ENCODE peak calls at places on chromosomes 4 and X, in six cellular contexts. One of them, this sample, is unnamed.

GRCh38 chrX:15848576-15848975 is 6.0 kb downstream of the AP1S2 start:
- DNase-seq in GM12878: no peak
- DNase-seq in endothelial cell of umbilical vein: no peak
- DNase-seq in A549: no peak
- DNase-seq in HepG2: no peak
- DNase-seq in K562: no peak
- DNase-seq in this sample: no peak

GRCh38 chrX:129629837-129630236 is 24.9 kb downstream of the APLN start:
- DNase-seq in A549: no peak
- DNase-seq in K562: no peak
- DNase-seq in endothelial cell of umbilical vein: no peak
- DNase-seq in HepG2: no peak
- DNase-seq in GM12878: no peak
- DNase-seq in this sample: no peak

GRCh38 chr4:41155194-41155830 is 59.0 kb downstream of the APBB2 start:
- DNase-seq in A549: no peak
- DNase-seq in endothelial cell of umbilical vein: peak
- DNase-seq in GM12878: no peak
- DNase-seq in K562: no peak
- DNase-seq in HepG2: no peak
- DNase-seq in this sample: no peak

GRCh38 chrX:19702856-19703255 is 184.5 kb downstream of the SH3KBP1 start:
- DNase-seq in HepG2: no peak
- DNase-seq in endothelial cell of umbilical vein: no peak
- DNase-seq in GM12878: no peak
- DNase-seq in A549: no peak
- DNase-seq in K562: no peak
- DNase-seq in this sample: no peak

GRCh38 chr4:121669163-121669550 is 27.6 kb downstream of the ANXA5 start:
- DNase-seq in K562: no peak
- DNase-seq in A549: no peak
- DNase-seq in GM12878: no peak
- DNase-seq in HepG2: no peak
- DNase-seq in endothelial cell of umbilical vein: no peak
- DNase-seq in this sample: no peak

GRCh38 chr4:36281384-36282106 is at the start of gene DTHD1:
- DNase-seq in HepG2: no peak
- DNase-seq in A549: no peak
- DNase-seq in GM12878: no peak
- DNase-seq in endothelial cell of umbilical vein: no peak
- DNase-seq in K562: no peak
- DNase-seq in this sample: no peak

GRCh38 chrX:72110051-72110926 is 21.4 kb downstream of the RTL5 start:
- DNase-seq in endothelial cell of umbilical vein: no peak
- DNase-seq in K562: no peak
- DNase-seq in GM12878: no peak
- DNase-seq in HepG2: no peak
- DNase-seq in A549: no peak
- DNase-seq in this sample: peak

GRCh38 chr4:82648356-82648755 is 86.6 kb upstream of the TMEM150C start:
- DNase-seq in endothelial cell of umbilical vein: no peak
- DNase-seq in A549: no peak
- DNase-seq in HepG2: no peak
- DNase-seq in GM12878: no peak
- DNase-seq in K562: no peak
- DNase-seq in this sample: no peak

GRCh38 chrX:96837808-96838207 is 45.9 kb upstream of the RPA4 start:
- DNase-seq in endothelial cell of umbilical vein: no peak
- DNase-seq in GM12878: no peak
- DNase-seq in K562: no peak
- DNase-seq in HepG2: no peak
- DNase-seq in A549: no peak
- DNase-seq in this sample: no peak

GRCh38 chr4:132614682-132615081 is 534.4 kb upstream of the PCDH10 start:
- DNase-seq in endothelial cell of umbilical vein: peak
- DNase-seq in A549: no peak
- DNase-seq in K562: no peak
- DNase-seq in GM12878: no peak
- DNase-seq in HepG2: no peak
- DNase-seq in this sample: no peak

DNA sequence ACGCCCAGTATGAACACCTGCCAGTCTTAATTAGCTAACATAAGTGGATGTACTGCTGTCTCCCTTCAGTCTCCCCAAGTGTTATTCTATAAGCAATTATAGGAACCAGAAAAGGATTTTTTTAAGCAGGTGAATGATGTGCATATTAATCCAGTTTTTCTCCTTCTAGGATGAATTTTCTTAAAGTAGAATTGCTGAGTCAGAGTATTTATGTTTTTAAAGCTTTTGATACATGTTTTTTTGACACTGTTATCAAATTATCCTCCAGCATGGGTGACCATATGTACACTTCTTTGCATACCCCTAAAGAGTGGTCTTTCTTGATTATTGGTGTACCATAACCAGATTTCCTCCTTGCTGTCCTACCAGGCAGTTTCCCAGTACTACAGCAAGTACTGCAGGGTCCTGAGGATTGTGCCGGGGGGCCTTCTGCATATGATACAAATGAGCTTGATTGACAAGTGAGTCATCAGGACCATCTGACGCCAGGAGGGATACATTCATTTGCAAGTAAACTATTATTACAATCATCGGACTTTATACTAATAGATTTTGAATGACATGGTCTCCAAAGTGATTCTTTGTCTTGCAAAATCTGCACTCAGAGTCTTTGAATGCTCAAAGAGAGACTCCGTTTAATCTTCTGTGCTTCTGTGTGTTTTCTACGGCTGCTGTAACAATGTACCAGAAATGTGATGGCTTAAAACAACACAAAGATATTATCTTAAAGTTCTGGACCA is 10.7 kb upstream of the PCYT1B start:
- DNase-seq in HepG2: no peak
- DNase-seq in GM12878: no peak
- DNase-seq in A549: no peak
- DNase-seq in endothelial cell of umbilical vein: no peak
- DNase-seq in K562: no peak
- DNase-seq in this sample: no peak
- H3K4me3 ChIP-seq in HepG2: no peak
- H3K4me3 ChIP-seq in GM12878: no peak
- H3K4me3 ChIP-seq in A549: no peak
- H3K4me3 ChIP-seq in endothelial cell of umbilical vein: no peak
- H3K4me3 ChIP-seq in K562: no peak
- H3K4me3 ChIP-seq in this sample: no peak

DNA sequence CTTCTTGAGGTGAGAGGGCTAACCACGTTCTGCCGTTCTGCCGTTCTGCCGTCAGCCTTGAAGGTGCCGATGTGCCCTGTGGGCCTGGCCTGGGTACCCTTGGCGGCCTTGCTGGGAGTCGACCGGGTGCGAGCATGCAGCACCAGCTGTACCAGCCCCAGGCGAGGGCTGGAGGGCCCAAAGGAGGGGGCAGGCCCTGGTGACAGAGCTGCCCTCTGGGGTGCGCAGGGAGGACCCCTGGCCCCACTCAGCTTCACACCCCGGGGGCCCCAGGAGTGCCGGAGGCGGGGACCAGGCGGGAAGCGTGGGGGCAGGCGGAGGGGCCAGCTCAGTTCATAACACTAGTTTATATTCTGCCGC is 22.1 kb downstream of the UVSSA start:
- DNase-seq in GM12878: no peak
- DNase-seq in K562: no peak
- DNase-seq in endothelial cell of umbilical vein: no peak
- DNase-seq in A549: no peak
- DNase-seq in HepG2: no peak
- DNase-seq in this sample: no peak
- TF ChIP-seq MAX in GM12878: no peak
- TF ChIP-seq MAX in K562: no peak
- TF ChIP-seq MAX in endothelial cell of umbilical vein: no peak
- TF ChIP-seq MAX in A549: no peak
- TF ChIP-seq MAX in HepG2: no peak
- TF ChIP-seq MAX in this sample: no peak

DNA sequence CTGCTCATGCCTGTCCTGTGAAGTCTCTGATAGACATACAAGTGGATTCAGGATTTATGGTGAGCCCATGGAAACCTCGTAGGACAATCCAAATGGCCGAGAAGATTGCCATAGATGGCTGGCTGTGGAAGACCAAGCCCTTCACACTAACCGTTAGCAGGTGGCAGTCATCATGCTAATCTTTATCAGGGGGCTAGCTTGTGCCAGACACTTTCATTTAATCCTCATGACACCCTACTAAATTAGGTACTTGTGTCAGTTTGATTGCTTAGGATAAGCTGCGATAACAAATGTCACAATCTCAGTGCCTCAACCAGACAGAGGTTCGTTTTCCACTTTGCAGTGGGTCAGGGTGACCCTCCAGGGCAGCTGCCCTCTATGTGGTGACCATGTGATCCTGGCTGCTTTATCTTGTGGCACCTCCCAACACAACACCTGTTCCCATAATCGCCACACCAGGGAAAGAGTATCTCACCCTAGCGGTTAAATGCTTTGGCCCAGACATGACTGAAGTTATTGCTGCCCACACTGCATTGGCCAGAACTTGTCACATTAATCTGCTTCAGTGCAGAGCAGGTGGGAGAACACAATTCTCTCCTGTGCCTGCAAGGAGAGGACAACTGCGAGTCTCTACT is 60.8 kb downstream of the REPS2 start:
- DNase-seq in K562: peak
- DNase-seq in endothelial cell of umbilical vein: peak
- DNase-seq in A549: peak
- DNase-seq in HepG2: peak
- DNase-seq in GM12878: no peak
- DNase-seq in this sample: peak
- TF ChIP-seq MYC in K562: no peak
- TF ChIP-seq MYC in endothelial cell of umbilical vein: no peak
- TF ChIP-seq MYC in A549: no peak
- TF ChIP-seq MYC in HepG2: no peak
- TF ChIP-seq MYC in GM12878: no peak
- TF ChIP-seq MYC in this sample: no peak

GRCh38 chr4:184284742-184285141 is 67.1 kb upstream of the ENPP6 start:
- DNase-seq in K562: no peak
- DNase-seq in endothelial cell of umbilical vein: no peak
- DNase-seq in GM12878: no peak
- DNase-seq in HepG2: no peak
- DNase-seq in A549: no peak
- DNase-seq in this sample: no peak
- H3K4me3 ChIP-seq in K562: no peak
- H3K4me3 ChIP-seq in endothelial cell of umbilical vein: no peak
- H3K4me3 ChIP-seq in GM12878: peak
- H3K4me3 ChIP-seq in HepG2: no peak
- H3K4me3 ChIP-seq in A549: no peak
- H3K4me3 ChIP-seq in this sample: no peak

DNA sequence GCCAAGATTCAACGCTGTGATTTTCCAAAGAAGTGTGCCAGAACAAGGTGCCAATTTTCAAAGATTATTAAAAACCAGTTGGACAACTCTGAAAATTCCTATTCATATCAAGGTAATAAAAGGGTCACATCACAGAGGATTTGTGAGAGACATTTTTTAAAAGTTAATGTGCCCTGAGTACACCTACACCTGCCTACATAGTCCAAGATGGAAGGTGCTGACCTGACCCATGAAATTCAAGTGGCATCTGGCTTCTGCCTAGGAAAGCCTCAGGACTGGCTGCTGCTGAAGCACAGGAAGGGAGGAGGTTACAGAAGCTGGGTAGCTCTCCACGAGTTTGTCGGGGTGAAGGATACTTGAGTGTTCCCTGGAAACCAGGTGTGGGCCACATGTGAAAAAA is 11.4 kb upstream of the ARSJ start:
- DNase-seq in GM12878: no peak
- DNase-seq in endothelial cell of umbilical vein: no peak
- DNase-seq in A549: no peak
- DNase-seq in HepG2: no peak
- DNase-seq in K562: no peak
- DNase-seq in this sample: no peak
- TF ChIP-seq MAX in GM12878: no peak
- TF ChIP-seq MAX in endothelial cell of umbilical vein: no peak
- TF ChIP-seq MAX in A549: no peak
- TF ChIP-seq MAX in HepG2: no peak
- TF ChIP-seq MAX in K562: no peak
- TF ChIP-seq MAX in this sample: no peak

DNA sequence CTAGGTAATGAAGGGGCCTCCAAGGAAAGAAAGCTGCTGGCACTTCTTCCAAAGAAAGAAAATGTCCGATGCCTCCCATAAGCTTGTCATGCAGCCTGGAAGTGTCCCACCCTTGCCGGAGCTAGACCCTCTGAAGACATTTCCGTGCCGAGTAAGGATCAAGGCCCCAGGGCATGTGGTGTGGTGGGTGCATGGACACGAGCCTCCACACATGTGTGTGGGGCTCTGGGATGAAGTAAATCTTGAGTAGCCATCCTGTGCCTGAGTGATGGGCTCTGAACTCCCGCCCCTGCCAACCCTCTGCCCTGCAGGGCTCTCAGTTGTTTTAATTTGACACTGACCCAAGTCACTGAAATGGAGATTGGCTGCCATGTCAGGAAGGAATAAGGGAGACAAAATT is 24.5 kb downstream of the CNGA2 start:
- DNase-seq in HepG2: no peak
- DNase-seq in endothelial cell of umbilical vein: no peak
- DNase-seq in A549: no peak
- DNase-seq in GM12878: no peak
- DNase-seq in K562: no peak
- DNase-seq in this sample: no peak
- TF ChIP-seq MYC in HepG2: no peak
- TF ChIP-seq MYC in endothelial cell of umbilical vein: no peak
- TF ChIP-seq MYC in A549: no peak
- TF ChIP-seq MYC in GM12878: no peak
- TF ChIP-seq MYC in K562: no peak
- TF ChIP-seq MYC in this sample: no peak

This sample was measured in NB4.